ENCODE peak calls at places on chromosome 17, in seven cellular contexts. H is NCI-H510A treated with DMSO at 0.1 percent for 48 hours; O is stimulated activated CD8-positive, alpha-beta memory T cell treated with anti-CD3 and anti-CD28 coated beads, Interleukin-15, amount 100 ng/mL, for 4 hours; Q is left kidney; W is NCI-H524; Y is stimulated activated CD4-positive, alpha-beta T cell treated with anti-CD3 and anti-CD28 coated beads, Interleukin-2, amount 100 ng/mL, for 48 hours; B is progenitor cell of endocrine pancreas. D is an unnamed sample.

GRCh38 chr17:76154935-76155845 is 14.1 kb upstream of the FOXJ1 start:
- DNase-seq in H (no peak), W (no peak), Y (no peak), O (no peak), B (no peak), Q (no peak), D (no peak)

GRCh38 chr17:10233157-10233556 is 34.8 kb upstream of the GAS7 start:
- DNase-seq in H (no peak), O (no peak), B (no peak), W (no peak), Q (no peak), Y (no peak), D (no peak)

GRCh38 chr17:45087496-45087975 is 26.4 kb downstream of the NMT1 start:
- DNase-seq in O (no peak), Y (no peak), B (no peak), W (no peak), Q (no peak), H (no peak), D (no peak)

GRCh38 chr17:35467824-35468223 is 19.3 kb upstream of the SLFN13 start:
- DNase-seq in H (no peak), B (no peak), O (no peak), W (no peak), Q (no peak), Y (no peak), D (no peak)

GRCh38 chr17:5331506-5331905 is 49.4 kb downstream of the RABEP1 start:
- DNase-seq in Y (no peak), W (no peak), B (no peak), O (no peak), Q (no peak), H (no peak), D (peak; percentile 3)

GRCh38 chr17:42517516-42517915 is 18.5 kb upstream of the NAGLU start:
- DNase-seq in Y (peak; percentile 82), H (peak; percentile 41), Q (peak; percentile 83), B (peak; percentile 57), O (peak; percentile 47), W (peak; percentile 77), D (peak; percentile 72)

GRCh38 chr17:16339959-16340358 is 13.3 kb downstream of the CENPV start:
- DNase-seq in Q (no peak), O (no peak), Y (no peak), H (no peak), W (no peak), B (no peak), D (no peak)

GRCh38 chr17:1455291-1455747 is 713 bp downstream of the CRK start:
- DNase-seq in Y (peak; percentile 30), B (peak; percentile 22), O (no peak), W (peak; percentile 70), Q (peak; percentile 89), H (peak; percentile 23), D (peak; percentile 74)

GRCh38 chr17:27343294-27343693 is 49.4 kb downstream of the WSB1 start:
- DNase-seq in O (no peak), B (no peak), Y (no peak), H (no peak), Q (no peak), W (no peak), D (peak; percentile 77)

GRCh38 chr17:63519972-63520882 is 2.9 kb upstream of the KCNH6 start:
- DNase-seq in H (peak; percentile 99), B (no peak), Y (no peak), Q (peak; percentile 53), O (no peak), W (peak; percentile 61), D (no peak)

GRCh38 chr17:15930426-15930825 is 14.5 kb upstream of the ADORA2B start:
- DNase-seq in Q (no peak), B (no peak), H (no peak), O (no peak), Y (no peak), W (no peak), D (no peak)

GRCh38 chr17:28904800-28905199 is 1.9 kb upstream of the DHRS13 start:
- DNase-seq in Y (no peak), B (no peak), Q (no peak), W (no peak), H (no peak), O (no peak), D (no peak)

GRCh38 chr17:27446569-27447301 is 9.5 kb upstream of the KSR1 start:
- DNase-seq in H (no peak), O (no peak), Q (peak; percentile 20), B (no peak), W (peak; percentile 43), Y (no peak), D (no peak)

D was measured in A673.